ENCODE peak calls at places on chromosomes 2 and 18, in seven cellular contexts. V is CMK, F is neural crest cell, Z is A549, H is GM10248, K is smooth muscle cell of the brain vasculature, M is neuronal stem cell. W is an unnamed sample.

GRCh38 chr2:119837759-119838158 is 78.0 kb downstream of the PTPN4 start:
- DNase-seq in Z (no peak), F (no peak), K (no peak), V (no peak), M (no peak), H (no peak), W (no peak)

GRCh38 chr18:57275111-57275510 is 77.2 kb upstream of the ST8SIA3 start:
- DNase-seq in K (no peak), M (no peak), F (no peak), V (no peak), H (no peak), Z (no peak), W (no peak)

GRCh38 chr18:78699516-78699915 is 280.1 kb upstream of the SALL3 start:
- DNase-seq in Z (no peak), K (no peak), M (no peak), H (no peak), V (no peak), F (no peak), W (no peak)

GRCh38 chr2:146837857-146838256 is 1007.0 kb upstream of the ACVR2A start:
- DNase-seq in M (no peak), V (no peak), K (no peak), Z (no peak), F (no peak), H (no peak), W (no peak)

GRCh38 chr2:201858781-201859180 is 52.4 kb downstream of the CDK15 start:
- DNase-seq in K (no peak), H (no peak), V (peak), F (peak), Z (no peak), M (no peak), W (peak)

GRCh38 chr2:79874015-79874414 is 361.2 kb downstream of the CTNNA2 start:
- DNase-seq in M (no peak), F (no peak), Z (no peak), H (no peak), V (no peak), K (no peak), W (no peak)

GRCh38 chr2:229952256-229952835 is 30.0 kb downstream of the FBXO36 start:
- DNase-seq in H (no peak), K (no peak), F (no peak), M (no peak), Z (no peak), V (no peak), W (no peak)

GRCh38 chr2:70340921-70341765 is 39.3 kb upstream of the FAM136A start:
- DNase-seq in K (no peak), H (peak), Z (peak), F (peak), M (peak), V (no peak), W (peak)

GRCh38 chr2:72924353-72925240 is 7.3 kb downstream of the EMX1 start:
- DNase-seq in K (no peak), Z (no peak), H (no peak), V (no peak), M (no peak), F (no peak), W (no peak)

GRCh38 chr2:220144411-220144810 is 517.0 kb downstream of the SLC4A3 start:
- DNase-seq in F (no peak), V (no peak), Z (no peak), K (no peak), M (no peak), H (no peak), W (no peak)

GRCh38 chr18:51953521-51953920 is 386.5 kb upstream of the DCC start:
- DNase-seq in Z (no peak), H (peak), M (no peak), K (no peak), V (no peak), F (no peak), W (no peak)

GRCh38 chr2:49113046-49113445 is 41.3 kb downstream of the FSHR start:
- DNase-seq in M (no peak), F (no peak), K (no peak), Z (no peak), V (no peak), H (no peak), W (no peak)

GRCh38 chr18:48126240-48126639 is 195.8 kb upstream of the SMAD2 start:
- DNase-seq in F (no peak), V (no peak), Z (no peak), K (no peak), H (no peak), M (no peak), W (no peak)

GRCh38 chr2:37877457-37878315 is 47.4 kb upstream of the RMDN2 start:
- DNase-seq in Z (peak), K (peak), F (no peak), M (peak), V (peak), H (peak), W (peak)

GRCh38 chr2:39266906-39267434 is 23.2 kb upstream of the CDKL4 start:
- DNase-seq in Z (no peak), K (no peak), F (no peak), M (no peak), H (no peak), V (no peak), W (no peak)

W was measured in endothelial cell.